ENCODE peak calls at places on chromosome 15, in eight cellular contexts. S is GM06990; L is body of pancreas; U is mesendoderm; D is WERI-Rb-1; N is CD8-positive, alpha-beta memory T cell; E is CD4-positive, CD25-positive, alpha-beta regulatory T cell; Z is uterus. M is an unnamed sample.

GRCh38 chr15:48643776-48644497 is 1.6 kb downstream of the FBN1 start:
- DNase-seq in S (no peak), L (no peak), U (no peak), D (no peak), N (no peak), E (no peak), Z (no peak), M (no peak)

GRCh38 chr15:99401971-99402732 is 150.9 kb downstream of the LRRC28 start:
- DNase-seq in S (no peak), L (no peak), U (peak; percentile 64), D (no peak), N (no peak), E (no peak), Z (no peak), M (peak; percentile 50)

GRCh38 chr15:25766421-25766820 is 96.7 kb downstream of the ATP10A start:
- DNase-seq in S (no peak), L (no peak), U (no peak), D (no peak), N (no peak), E (no peak), Z (no peak), M (no peak)

GRCh38 chr15:92653836-92654524 is 1.6 kb downstream of the FAM174B start:
- DNase-seq in S (no peak), L (peak; percentile 93), U (peak; percentile 67), D (peak; percentile 59), N (no peak), E (no peak), Z (no peak), M (peak; percentile 52)

GRCh38 chr15:45919806-45920205 is 285.0 kb downstream of the SQOR start:
- DNase-seq in S (no peak), L (no peak), U (peak; percentile 81), D (no peak), N (no peak), E (no peak), Z (no peak), M (no peak)

GRCh38 chr15:44381223-44381622 is 46.2 kb upstream of the CTDSPL2 start:
- DNase-seq in S (no peak), L (no peak), U (no peak), D (no peak), N (no peak), E (no peak), Z (no peak), M (no peak)

GRCh38 chr15:36278219-36278618 is 301.2 kb upstream of the CDIN1 start:
- DNase-seq in S (no peak), L (no peak), U (peak; percentile 72), D (peak; percentile 6), N (no peak), E (no peak), Z (no peak), M (no peak)

GRCh38 chr15:26631894-26632293 is 141.0 kb downstream of the GABRB3 start:
- DNase-seq in S (no peak), L (no peak), U (peak; percentile 78), D (no peak), N (no peak), E (no peak), Z (no peak), M (no peak)

GRCh38 chr15:33840615-33841014 is 127.7 kb upstream of the CHRM5 start:
- DNase-seq in S (no peak), L (no peak), U (no peak), D (no peak), N (no peak), E (no peak), Z (no peak), M (no peak)

GRCh38 chr15:23538657-23539056 is 26.8 kb upstream of the MKRN3 start:
- DNase-seq in S (no peak), L (no peak), U (no peak), D (no peak), N (no peak), E (no peak), Z (no peak), M (no peak)

GRCh38 chr15:79394231-79394630 is 37.9 kb upstream of the MINAR1 start:
- DNase-seq in S (no peak), L (no peak), U (no peak), D (no peak), N (no peak), E (no peak), Z (no peak), M (no peak)

GRCh38 chr15:71093089-71094024 is 21.9 kb upstream of the THSD4 start:
- DNase-seq in S (no peak), L (peak; percentile 46), U (no peak), D (no peak), N (no peak), E (no peak), Z (no peak), M (no peak)

GRCh38 chr15:25391971-25392733 is 46.7 kb downstream of the UBE3A start:
- DNase-seq in S (no peak), L (no peak), U (no peak), D (no peak), N (no peak), E (no peak), Z (no peak), M (no peak)

GRCh38 chr15:42890161-42890913 is 30.2 kb downstream of the TTBK2 start:
- DNase-seq in S (no peak), L (no peak), U (peak; percentile 97), D (no peak), N (no peak), E (no peak), Z (no peak), M (peak; percentile 16)

GRCh38 chr15:25846377-25846776 is 16.8 kb downstream of the ATP10A start:
- DNase-seq in S (no peak), L (no peak), U (no peak), D (no peak), N (no peak), E (no peak), Z (no peak), M (peak; percentile 11)

GRCh38 chr15:63362873-63363272 is 18.8 kb downstream of the CA12 start:
- DNase-seq in S (no peak), L (no peak), U (no peak), D (no peak), N (no peak), E (no peak), Z (no peak), M (no peak)

GRCh38 chr15:70453238-70453637 is 310.1 kb downstream of the UACA start:
- DNase-seq in S (no peak), L (no peak), U (no peak), D (no peak), N (no peak), E (no peak), Z (no peak), M (no peak)

GRCh38 chr15:96053039-96054021 is 277.2 kb upstream of the NR2F2 start:
- DNase-seq in S (peak; percentile 47), L (peak; percentile 59), U (peak; percentile 91), D (no peak), N (no peak), E (no peak), Z (peak; percentile 34), M (peak; percentile 56)

GRCh38 chr15:65910341-65910740 is 41.0 kb downstream of the RAB11A start:
- DNase-seq in S (no peak), L (no peak), U (no peak), D (no peak), N (no peak), E (no peak), Z (no peak), M (peak; percentile 4)

GRCh38 chr15:24955549-24955929 is 752 bp downstream of the SNRPN start:
- DNase-seq in S (peak; percentile 20), L (peak; percentile 16), U (no peak), D (no peak), N (peak; percentile 2), E (peak; percentile 1), Z (peak; percentile 18), M (peak; percentile 16)

GRCh38 chr15:86872782-86873181 is 793.1 kb downstream of the AGBL1 start:
- DNase-seq in S (no peak), L (no peak), U (no peak), D (no peak), N (no peak), E (no peak), Z (no peak), M (no peak)

GRCh38 chr15:85533949-85534543 is 153.6 kb downstream of the AKAP13 start:
- DNase-seq in S (peak; percentile 20), L (no peak), U (no peak), D (no peak), N (no peak), E (no peak), Z (no peak), M (no peak)

GRCh38 chr15:49279481-49280186 is 109.6 kb downstream of the GALK2 start:
- DNase-seq in S (no peak), L (no peak), U (no peak), D (no peak), N (no peak), E (no peak), Z (no peak), M (no peak)

GRCh38 chr15:34914316-34914715 is 55.2 kb downstream of the AQR start:
- DNase-seq in S (no peak), L (no peak), U (peak; percentile 2), D (no peak), N (no peak), E (no peak), Z (no peak), M (no peak)
- H3K36me3 ChIP-seq in S (peaks cover 6% of the 10 kb centered on the region), L (no peaks in the 10 kb centered on the region), U (peaks cover 5% of the 10 kb centered on the region), D (peaks cover 60% of the 10 kb centered on the region), N (peaks cover 39% of the 10 kb centered on the region), E (peaks cover 91% of the 10 kb centered on the region), Z (no peaks in the 10 kb centered on the region), M (peaks cover 9% of the 10 kb centered on the region)

DNA sequence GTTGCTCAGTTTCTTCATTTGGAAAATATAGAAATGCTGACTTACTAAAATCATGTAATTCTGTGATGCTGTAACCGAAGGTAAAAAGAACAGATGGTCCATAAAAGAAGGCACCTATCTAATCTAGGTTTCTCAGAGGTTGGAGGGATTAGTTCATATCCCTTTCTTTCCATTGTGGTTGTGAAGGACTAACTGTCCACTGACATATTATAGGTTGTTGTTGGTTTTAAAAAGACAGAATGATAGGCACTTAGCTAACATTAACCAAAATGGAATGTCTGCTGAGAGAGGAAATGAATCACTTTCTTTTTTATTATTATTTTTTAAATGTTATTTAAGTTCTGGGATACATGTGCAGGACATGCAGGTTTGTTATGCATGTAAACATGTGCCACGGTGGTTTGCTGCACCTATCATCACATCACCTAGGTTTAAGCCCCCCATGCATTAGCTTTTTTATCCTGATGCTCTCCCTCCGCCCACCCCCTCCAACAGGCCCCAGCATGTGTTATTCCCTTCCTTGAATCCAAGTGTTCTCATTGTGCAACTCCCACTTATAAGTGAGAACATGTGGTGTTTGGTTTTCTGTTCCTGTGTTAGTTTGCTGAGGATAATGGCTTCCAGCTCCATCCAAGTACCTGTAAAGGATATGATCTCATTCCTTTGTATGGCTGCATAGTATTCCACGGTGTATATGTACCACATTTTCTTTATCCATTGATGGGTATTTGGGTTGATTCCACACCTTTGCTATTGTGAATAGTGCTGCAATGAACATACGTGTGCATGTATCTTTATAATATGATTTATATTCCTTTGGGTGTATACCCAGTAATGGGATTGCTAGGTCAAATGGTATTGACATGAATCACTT is 45.8 kb downstream of the ALDH1A2 start:
- DNase-seq in S (no peak), L (no peak), U (no peak), D (no peak), N (no peak), E (no peak), Z (no peak), M (no peak)
- H3K36me3 ChIP-seq in S (no peaks in the 10 kb centered on the region), L (no peaks in the 10 kb centered on the region), U (no peaks in the 10 kb centered on the region), D (no peaks in the 10 kb centered on the region), N (no peaks in the 10 kb centered on the region), E (no peaks in the 10 kb centered on the region), Z (no peaks in the 10 kb centered on the region), M (no peaks in the 10 kb centered on the region)

GRCh38 chr15:73582961-73583360 is 50.2 kb downstream of the NPTN start:
- DNase-seq in S (no peak), L (no peak), U (no peak), D (no peak), N (no peak), E (no peak), Z (no peak), M (no peak)
- H3K36me3 ChIP-seq in S (peaks cover 5% of the 10 kb centered on the region), L (no peaks in the 10 kb centered on the region), U (peaks cover 19% of the 10 kb centered on the region), D (peaks cover 57% of the 10 kb centered on the region), N (peaks cover 37% of the 10 kb centered on the region), E (peaks cover 72% of the 10 kb centered on the region), Z (no peaks in the 10 kb centered on the region), M (peaks cover 13% of the 10 kb centered on the region)

GRCh38 chr15:59176653-59177444 is 29.8 kb upstream of the LDHAL6B start:
- DNase-seq in S (no peak), L (no peak), U (no peak), D (no peak), N (no peak), E (no peak), Z (no peak), M (no peak)
- H3K36me3 ChIP-seq in S (peaks cover 14% of the 10 kb centered on the region), L (no peaks in the 10 kb centered on the region), U (no peaks in the 10 kb centered on the region), D (no peaks in the 10 kb centered on the region), N (no peaks in the 10 kb centered on the region), E (no peaks in the 10 kb centered on the region), Z (no peaks in the 10 kb centered on the region), M (peaks cover 9% of the 10 kb centered on the region)

M was measured in H7.